ENCODE peak calls at places on chromosomes 1 and 21, in five cellular contexts. Z, O, P, Q and H are unnamed samples.

GRCh38 chr1:32144033-32144432 is 35.4 kb upstream of the TXLNA start:
- DNase-seq in O (peak; percentile 33), Z (peak; percentile 57), Q (no peak), P (no peak), H (peak; percentile 38)

GRCh38 chr1:224929335-224930237 is at the start of gene DNAH14:
- DNase-seq in O (peak; percentile 36), Q (no peak), P (peak; percentile 92), Z (peak; percentile 68), H (peak; percentile 56)

GRCh38 chr1:150142083-150142482 is 7.6 kb upstream of the PLEKHO1 start:
- DNase-seq in P (no peak), Z (no peak), Q (no peak), O (no peak), H (no peak)

GRCh38 chr1:54324031-54324654 is 82.1 kb downstream of the SSBP3 start:
- DNase-seq in P (no peak), Q (no peak), O (no peak), Z (no peak), H (peak; percentile 56)

GRCh38 chr1:158496379-158496778 is 24.4 kb downstream of the OR10R2 start:
- DNase-seq in P (no peak), Q (no peak), Z (peak; percentile 14), O (peak; percentile 32), H (peak; percentile 37)

GRCh38 chr1:232795497-232796068 is 9.6 kb upstream of the MAP10 start:
- DNase-seq in O (no peak), Q (no peak), Z (no peak), P (no peak), H (no peak)

GRCh38 chr1:201845331-201846083 is 16.6 kb downstream of the IPO9 start:
- DNase-seq in Q (no peak), P (no peak), O (peak; percentile 28), Z (peak; percentile 64), H (peak; percentile 13)

GRCh38 chr21:33273044-33273443 is 6.9 kb downstream of the IL10RB start:
- DNase-seq in Q (no peak), O (peak; percentile 32), P (no peak), Z (peak; percentile 42), H (peak; percentile 25)

GRCh38 chr1:173101589-173101988 is 50.8 kb upstream of the TNFSF18 start:
- DNase-seq in P (no peak), O (no peak), Q (no peak), Z (no peak), H (no peak)

GRCh38 chr1:35642472-35642955 is 1.2 kb upstream of the PSMB2 start:
- DNase-seq in P (no peak), Z (peak; percentile 20), O (no peak), Q (no peak), H (no peak)

GRCh38 chr1:89728381-89728780 is 92.5 kb upstream of the LRRC8D start:
- DNase-seq in Z (no peak), Q (no peak), O (no peak), P (no peak), H (no peak)

GRCh38 chr1:223014142-223014873 is 128.7 kb downstream of the TLR5 start:
- DNase-seq in P (no peak), O (no peak), Z (no peak), Q (no peak), H (no peak)

GRCh38 chr21:31008355-31008754 is 29.9 kb downstream of the KRTAP19-8 start:
- DNase-seq in Q (no peak), O (peak; percentile 42), Z (no peak), P (no peak), H (peak; percentile 9)

GRCh38 chr1:228018961-228019721 is 12.3 kb downstream of the WNT3A start:
- DNase-seq in O (no peak), P (peak; percentile 24), Q (peak; percentile 2), Z (no peak), H (no peak)

GRCh38 chr1:157771666-157772425 is 5.1 kb downstream of the FCRL2 start:
- DNase-seq in Q (no peak), Z (no peak), O (no peak), P (no peak), H (no peak)

GRCh38 chr1:41762251-41762650 is 156.5 kb downstream of the HIVEP3 start:
- DNase-seq in Q (no peak), O (no peak), Z (no peak), P (no peak), H (no peak)

GRCh38 chr1:47280142-47280541 is 33.8 kb downstream of the STIL start:
- DNase-seq in O (peak; percentile 45), P (no peak), Z (peak; percentile 8), Q (no peak), H (peak; percentile 76)

GRCh38 chr1:72109916-72110315 is 172.4 kb downstream of the NEGR1 start:
- DNase-seq in P (no peak), O (no peak), Z (no peak), Q (no peak), H (no peak)

GRCh38 chr21:38266732-38267131 is 9.9 kb downstream of the KCNJ15 start:
- DNase-seq in Z (peak; percentile 83), O (peak; percentile 59), P (no peak), Q (no peak), H (peak; percentile 48)

GRCh38 chr1:233107130-233107529 is 156.7 kb downstream of the NTPCR start:
- DNase-seq in O (peak; percentile 34), Z (peak; percentile 40), Q (no peak), P (no peak), H (peak; percentile 46)

GRCh38 chr1:90579212-90579802 is 137.8 kb downstream of the BARHL2 start:
- DNase-seq in Z (peak; percentile 64), O (peak; percentile 64), Q (no peak), P (no peak), H (peak; percentile 65)

GRCh38 chr1:226719596-226720386 is 19.3 kb downstream of the ITPKB start:
- DNase-seq in Z (no peak), Q (no peak), P (no peak), O (no peak), H (no peak)

GRCh38 chr1:53766766-53767409 is 27.9 kb upstream of the GLIS1 start:
- DNase-seq in P (no peak), Q (no peak), O (peak; percentile 61), Z (peak; percentile 72), H (peak; percentile 51)

GRCh38 chr1:48471103-48471502 is 901 bp downstream of the SPATA6 start:
- DNase-seq in O (no peak), P (peak; percentile 45), Z (peak; percentile 31), Q (peak; percentile 50), H (no peak)

GRCh38 chr1:108512239-108513071 is 47.4 kb upstream of the EEIG2 start:
- DNase-seq in Q (no peak), P (no peak), Z (peak; percentile 66), O (peak; percentile 31), H (peak; percentile 43)

GRCh38 chr1:3459051-3459908 is 4.8 kb downstream of the ARHGEF16 start:
- DNase-seq in Q (no peak), O (no peak), Z (no peak), P (no peak), H (no peak)

GRCh38 chr1:243421784-243422183 is 165.9 kb downstream of the SDCCAG8 start:
- DNase-seq in O (peak; percentile 68), Z (peak; percentile 71), Q (peak; percentile 78), P (no peak), H (peak; percentile 77)

GRCh38 chr1:19882111-19883071 is at the start of gene OTUD3:
- DNase-seq in Z (peak; percentile 98), Q (peak; percentile 94), O (peak; percentile 92), P (peak; percentile 93), H (peak; percentile 98)

GRCh38 chr1:55803429-55803828 is 588.3 kb upstream of the USP24 start:
- DNase-seq in P (no peak), O (no peak), Z (no peak), Q (no peak), H (no peak)

GRCh38 chr1:197197430-197197997 is 51.0 kb upstream of the ASPM start:
- DNase-seq in Q (no peak), O (no peak), Z (no peak), P (no peak), H (no peak)

GRCh38 chr1:197199923-197200467 is 53.5 kb upstream of the ASPM start:
- DNase-seq in Q (no peak), Z (peak; percentile 38), O (no peak), P (no peak), H (no peak)

GRCh38 chr1:197198911-197199310 is 52.4 kb upstream of the ASPM start:
- DNase-seq in O (peak; percentile 62), Z (no peak), P (no peak), Q (no peak), H (peak; percentile 51)

GRCh38 chr1:197200468-197200899 is 54.0 kb upstream of the ASPM start:
- DNase-seq in P (no peak), O (peak; percentile 35), Z (peak; percentile 35), Q (no peak), H (peak; percentile 45)

DNA sequence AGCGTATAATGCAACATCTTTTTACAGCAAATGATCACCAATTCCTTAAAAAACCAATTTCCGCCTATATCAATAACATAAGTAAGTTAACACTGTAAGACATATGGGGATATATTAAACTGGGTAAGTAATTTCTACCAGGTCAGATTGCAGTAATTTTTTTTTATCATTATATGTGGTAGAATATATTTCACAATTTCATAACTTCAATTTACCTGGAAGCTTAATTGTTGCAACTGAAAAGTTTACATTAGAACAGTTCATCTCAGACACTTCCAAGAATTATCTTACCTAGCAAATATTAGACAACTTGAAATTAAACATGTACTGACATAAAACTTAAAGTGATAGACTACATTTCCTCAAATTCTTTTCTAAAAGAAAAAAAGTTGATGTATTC is 51.9 kb upstream of the ASPM start:
- DNase-seq in O (no peak), P (no peak), Q (no peak), Z (no peak), H (peak; percentile 22)
- H3K4me3 ChIP-seq in O (peak overlapping the region; percentile 16), P (no peak overlapping the region), Q (peak overlapping the region; percentile 37), Z (peak overlapping the region; percentile 9), H (peak overlapping the region; percentile 32)

GRCh38 chr1:46134660-46135331 is 2.4 kb upstream of the PIK3R3 start:
- DNase-seq in Z (peak; percentile 98), O (peak; percentile 95), P (no peak), Q (peak; percentile 59), H (peak; percentile 92)
- H3K4me3 ChIP-seq in Z (no peak overlapping the region), O (no peak overlapping the region), P (no peak overlapping the region), Q (no peak overlapping the region), H (no peak overlapping the region)

DNA sequence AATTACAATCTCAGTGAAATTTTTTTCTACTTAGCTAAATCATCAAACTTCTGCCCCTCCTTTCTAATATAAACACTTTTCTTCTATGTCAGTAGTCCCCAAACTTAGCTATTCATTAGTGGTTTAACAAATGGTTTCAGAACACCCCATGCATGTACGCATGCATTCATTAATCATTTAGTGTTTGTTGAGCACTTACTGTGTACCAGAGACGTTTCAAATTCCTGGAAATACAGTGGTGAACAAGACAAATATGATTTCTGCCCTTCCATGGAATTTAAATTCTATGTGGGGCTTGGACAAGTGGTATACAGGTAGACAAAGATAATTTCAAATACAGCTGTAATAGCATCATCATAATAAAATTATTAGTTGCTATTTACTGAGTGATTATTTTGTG is 1.5 kb downstream of the ZBTB40 start:
- DNase-seq in Q (no peak), P (no peak), Z (no peak), O (no peak), H (no peak)
- H3K4me3 ChIP-seq in Q (no peak overlapping the region), P (no peak overlapping the region), Z (no peak overlapping the region), O (no peak overlapping the region), H (peak overlapping the region; percentile 87)

GRCh38 chr21:41766883-41767605 is at the start of gene RIPK4:
- DNase-seq in P (peak; percentile 88), Z (peak; percentile 26), O (peak; percentile 80), Q (no peak), H (peak; percentile 95)
- H3K4me3 ChIP-seq in P (peak within 1 kb of the TSS; percentile 53), Z (peak within 1 kb of the TSS; percentile 46), O (peak within 1 kb of the TSS; percentile 93), Q (no peak within 1 kb of the TSS), H (peak within 1 kb of the TSS; percentile 89)

DNA sequence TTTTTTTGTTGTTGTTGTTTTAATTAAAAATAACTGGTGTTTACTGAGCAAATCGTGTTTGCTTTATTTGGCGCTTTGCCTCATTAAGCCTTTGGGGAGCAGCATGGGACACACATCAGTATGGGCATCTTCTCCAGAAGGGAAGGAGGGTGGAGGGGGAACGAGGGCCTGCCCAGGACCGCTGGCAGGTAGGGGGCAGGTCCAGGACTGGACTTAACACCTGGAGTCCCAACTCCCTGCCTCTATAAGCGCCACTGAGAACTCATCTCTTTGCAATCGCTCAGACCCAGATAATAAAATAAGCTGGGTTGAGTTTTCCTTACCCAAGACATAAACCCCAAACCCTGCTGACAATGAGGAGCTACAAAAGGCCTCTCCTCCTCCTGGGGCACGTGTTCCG is 15.1 kb downstream of the ABCG1 start:
- DNase-seq in Q (no peak), O (no peak), Z (no peak), P (no peak), H (no peak)
- H3K4me3 ChIP-seq in Q (peak overlapping the region; percentile 32), O (no peak overlapping the region), Z (no peak overlapping the region), P (no peak overlapping the region), H (no peak overlapping the region)